ENCODE peak calls at places on chromosomes 3 and 15, in ten cellular contexts. Z is stomach; H is heart right ventricle; T is AG04450; R is ovary; P is adrenal gland; M is hepatocyte; V is transverse colon; D is CD8-positive, alpha-beta T cell; G is psoas muscle. S is an unnamed sample. For H3K9me3 and H3K27me3, the result is how much of the 10 kb centered on the place peaks cover.

GRCh38 chr15:51051776-51052175 is 42.9 kb downstream of the TNFAIP8L3 start:
- DNase-seq in Z (no peak), H (peak), T (no peak), R (no peak), P (peak), M (no peak), V (peak), D (no peak), G (peak), S (peak)

GRCh38 chr3:5007873-5008272 is 28.6 kb downstream of the BHLHE40 start:
- DNase-seq in Z (no peak), H (no peak), T (no peak), R (no peak), P (no peak), M (no peak), V (no peak), D (no peak), G (no peak), S (no peak)

GRCh38 chr3:159882367-159882766 is 106.3 kb upstream of the IL12A start:
- DNase-seq in Z (no peak), H (no peak), T (no peak), R (no peak), P (no peak), M (no peak), V (no peak), D (no peak), G (no peak), S (no peak)

GRCh38 chr15:55715355-55716076 is 27.4 kb downstream of the PRTG start:
- DNase-seq in Z (no peak), H (no peak), T (no peak), R (no peak), P (no peak), M (no peak), V (no peak), D (no peak), G (no peak), S (no peak)

GRCh38 chr3:172766718-172767405 is 16.3 kb downstream of the ECT2 start:
- DNase-seq in Z (no peak), H (no peak), T (no peak), R (no peak), P (no peak), M (no peak), V (no peak), D (no peak), G (no peak), S (no peak)

GRCh38 chr3:4986175-4986610 is 7.0 kb downstream of the BHLHE40 start:
- DNase-seq in Z (no peak), H (no peak), T (no peak), R (no peak), P (no peak), M (peak), V (no peak), D (no peak), G (no peak), S (no peak)

GRCh38 chr15:100207053-100207452 is 134.7 kb downstream of the ADAMTS17 start:
- DNase-seq in Z (no peak), H (no peak), T (no peak), R (peak), P (no peak), M (no peak), V (no peak), D (no peak), G (no peak), S (no peak)

GRCh38 chr3:61783993-61784718 is 222.8 kb downstream of the PTPRG start:
- DNase-seq in Z (no peak), H (no peak), T (peak), R (no peak), P (peak), M (no peak), V (no peak), D (no peak), G (no peak), S (no peak)

GRCh38 chr15:68034719-68035293 is 19.3 kb upstream of the PIAS1 start:
- DNase-seq in Z (no peak), H (no peak), T (no peak), R (no peak), P (no peak), M (no peak), V (no peak), D (no peak), G (no peak), S (no peak)

GRCh38 chr3:53258600-53259426 is 3.0 kb upstream of the TKT start:
- DNase-seq in Z (no peak), H (no peak), T (no peak), R (no peak), P (no peak), M (no peak), V (no peak), D (no peak), G (no peak), S (no peak)

DNA sequence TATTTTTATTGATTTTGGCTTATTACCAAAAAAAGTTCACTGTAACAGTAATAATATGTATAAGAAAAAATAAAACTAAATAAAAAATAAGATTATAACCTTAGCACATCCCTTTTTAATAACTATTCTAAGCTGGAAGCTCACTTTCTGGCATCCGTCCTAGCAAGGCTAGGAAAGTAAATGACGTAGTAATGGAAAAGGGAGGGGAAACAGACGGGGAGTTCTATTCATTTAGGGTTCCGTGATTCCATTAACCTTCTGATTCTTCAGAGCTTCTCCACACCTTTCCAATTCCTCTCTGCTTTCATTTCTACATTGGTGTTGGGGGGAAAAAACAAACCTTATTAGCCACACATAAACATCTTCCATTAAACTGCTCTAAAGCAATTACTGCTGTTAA is 156.6 kb downstream of the FGF12 start:
- DNase-seq in Z (no peak), H (no peak), T (no peak), R (no peak), P (no peak), M (no peak), V (no peak), D (no peak), G (no peak), S (no peak)
- H3K27ac ChIP-seq in Z (peak), H (peak), T (no peak), R (no peak), P (peak), M (no peak), V (no peak), D (no peak), G (no peak), S (no peak)

GRCh38 chr15:25207369-25207768 is 231.5 kb downstream of the UBE3A start:
- DNase-seq in Z (no peak), H (no peak), T (no peak), R (no peak), P (no peak), M (no peak), V (no peak), D (no peak), G (no peak), S (no peak)
- H3K9me3 ChIP-seq in Z (half or more), H (half or more), T (half or more), R (under half), P (under half), M (under half), V (under half), D (under half), G (under half), S (under half)

GRCh38 chr3:128155614-128156360 is 2.5 kb downstream of the EEFSEC start:
- DNase-seq in Z (no peak), H (no peak), T (no peak), R (no peak), P (no peak), M (no peak), V (no peak), D (no peak), G (no peak), S (no peak)

GRCh38 chr3:128149632-128150031 is 3.6 kb upstream of the EEFSEC start:
- DNase-seq in Z (no peak), H (no peak), T (no peak), R (no peak), P (peak), M (no peak), V (peak), D (no peak), G (no peak), S (no peak)

GRCh38 chr3:128152419-128153155 is 694 bp upstream of the EEFSEC start:
- DNase-seq in Z (no peak), H (no peak), T (no peak), R (no peak), P (no peak), M (no peak), V (no peak), D (no peak), G (no peak), S (no peak)

GRCh38 chr3:128153156-128154011 is at the start of gene EEFSEC:
- DNase-seq in Z (peak), H (peak), T (peak), R (peak), P (peak), M (peak), V (peak), D (peak), G (peak), S (peak)

GRCh38 chr3:128151758-128152274 is 1.5 kb upstream of the EEFSEC start:
- DNase-seq in Z (no peak), H (no peak), T (no peak), R (no peak), P (no peak), M (peak), V (no peak), D (no peak), G (no peak), S (no peak)
- H3K27me3 ChIP-seq in Z (under half), H (under half), T (under half), R (under half), P (under half), M (under half), V (under half), D (under half), G (under half), S (under half)

GRCh38 chr3:124174910-124175874 is 183.3 kb upstream of the ROPN1 start:
- DNase-seq in Z (no peak), H (no peak), T (no peak), R (no peak), P (no peak), M (no peak), V (no peak), D (no peak), G (no peak), S (no peak)
- H3K27ac ChIP-seq in Z (no peak), H (no peak), T (no peak), R (no peak), P (no peak), M (no peak), V (no peak), D (no peak), G (no peak), S (no peak)

GRCh38 chr15:27885226-27885625 is 213.9 kb downstream of the OCA2 start:
- DNase-seq in Z (no peak), H (no peak), T (no peak), R (no peak), P (no peak), M (no peak), V (no peak), D (no peak), G (no peak), S (no peak)

GRCh38 chr15:27884726-27885125 is 214.4 kb downstream of the OCA2 start:
- DNase-seq in Z (no peak), H (no peak), T (no peak), R (no peak), P (no peak), M (no peak), V (no peak), D (no peak), G (no peak), S (no peak)

GRCh38 chr15:27894645-27895044 is 204.5 kb downstream of the OCA2 start:
- DNase-seq in Z (no peak), H (no peak), T (no peak), R (no peak), P (no peak), M (no peak), V (no peak), D (no peak), G (no peak), S (no peak)

DNA sequence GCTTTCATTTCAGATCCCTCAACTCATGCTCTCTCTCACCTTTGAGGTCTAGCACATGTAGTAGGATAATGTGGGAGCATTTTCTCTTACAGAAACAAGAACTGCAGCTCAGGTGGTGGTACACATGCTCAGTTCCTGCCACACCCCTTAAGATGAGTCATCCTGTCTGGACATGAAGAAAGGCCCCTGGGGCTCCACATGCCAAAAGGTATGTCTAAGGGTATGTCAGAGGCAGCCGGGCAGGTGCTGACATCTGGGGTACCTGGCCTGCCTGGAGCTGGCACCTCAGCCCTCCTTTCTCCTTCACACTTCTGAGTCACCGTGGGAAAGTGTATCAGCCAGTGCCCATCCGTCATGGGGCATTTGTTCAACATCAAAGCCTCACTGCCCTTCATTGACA is 209.9 kb downstream of the OCA2 start:
- DNase-seq in Z (no peak), H (no peak), T (no peak), R (no peak), P (no peak), M (no peak), V (no peak), D (no peak), G (no peak), S (no peak)
- H3K9me3 ChIP-seq in Z (under half), H (half or more), T (under half), R (under half), P (under half), M (under half), V (under half), D (under half), G (under half), S (under half)

DNA sequence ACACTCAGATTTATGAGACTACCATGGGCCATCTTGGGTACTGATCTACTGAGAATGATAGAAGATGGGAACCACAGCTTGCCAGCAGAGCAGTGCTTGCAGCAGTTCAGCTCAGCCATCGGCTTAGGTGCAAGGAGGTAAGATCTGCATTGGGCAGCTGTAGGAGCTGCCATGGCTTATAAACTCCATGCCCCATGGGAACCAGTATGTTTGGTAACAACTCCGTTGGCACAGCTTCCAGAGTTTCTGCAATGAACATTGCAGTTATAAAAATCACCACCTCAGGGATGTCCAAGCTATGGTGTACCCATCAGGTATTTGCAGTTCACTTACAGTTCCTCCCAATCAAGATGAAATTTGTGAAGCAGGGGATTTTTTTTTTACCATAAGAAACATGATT is 299.1 kb upstream of the ROPN1 start:
- DNase-seq in Z (no peak), H (no peak), T (no peak), R (no peak), P (no peak), M (no peak), V (no peak), D (no peak), G (no peak), S (no peak)
- H3K27me3 ChIP-seq in Z (under half), H (under half), T (under half), R (under half), P (under half), M (under half), V (under half), D (under half), G (under half), S (under half)

GRCh38 chr3:129441215-129441614 is 1.2 kb downstream of the IFT122 start:
- DNase-seq in Z (no peak), H (no peak), T (no peak), R (no peak), P (no peak), M (no peak), V (no peak), D (no peak), G (no peak), S (no peak)

GRCh38 chr3:129441782-129442181 is 1.8 kb downstream of the IFT122 start:
- DNase-seq in Z (no peak), H (no peak), T (no peak), R (peak), P (no peak), M (no peak), V (no peak), D (no peak), G (no peak), S (no peak)

GRCh38 chr3:129442486-129442885 is 2.5 kb downstream of the IFT122 start:
- DNase-seq in Z (no peak), H (no peak), T (no peak), R (no peak), P (no peak), M (no peak), V (no peak), D (no peak), G (no peak), S (no peak)

GRCh38 chr3:129440648-129441190 is 695 bp downstream of the IFT122 start:
- DNase-seq in Z (no peak), H (no peak), T (no peak), R (no peak), P (no peak), M (no peak), V (no peak), D (no peak), G (no peak), S (no peak)

DNA sequence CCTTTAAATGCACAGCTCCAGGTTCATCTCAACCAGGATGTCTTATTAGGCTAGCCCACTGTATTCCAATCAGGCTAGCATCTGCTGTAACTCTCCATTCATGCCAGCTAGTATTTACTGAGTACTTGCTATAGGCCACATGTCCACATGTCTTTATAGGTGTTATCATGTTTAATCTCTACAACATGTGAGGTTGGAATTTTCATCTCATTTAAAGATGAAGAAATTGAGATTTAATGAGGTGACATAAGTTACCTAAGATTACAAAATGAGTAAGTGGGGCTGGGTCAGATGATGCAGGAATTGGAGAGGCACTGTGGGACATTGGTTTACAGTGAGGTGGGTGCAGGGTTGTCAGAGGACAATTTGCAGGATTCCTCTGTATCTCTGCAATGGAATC is 2.9 kb downstream of the IFT122 start:
- DNase-seq in Z (no peak), H (no peak), T (no peak), R (no peak), P (no peak), M (no peak), V (no peak), D (no peak), G (no peak), S (no peak)
- H3K27ac ChIP-seq in Z (peak), H (peak), T (no peak), R (no peak), P (peak), M (no peak), V (peak), D (no peak), G (no peak), S (no peak)

GRCh38 chr15:27730878-27731277 is 368.2 kb downstream of the OCA2 start:
- DNase-seq in Z (no peak), H (no peak), T (no peak), R (no peak), P (no peak), M (no peak), V (no peak), D (no peak), G (no peak), S (no peak)
- H3K9me3 ChIP-seq in Z (under half), H (under half), T (under half), R (under half), P (under half), M (under half), V (under half), D (under half), G (under half), S (under half)

GRCh38 chr3:179710079-179710478 is 57.2 kb downstream of the USP13 start:
- DNase-seq in Z (no peak), H (no peak), T (no peak), R (no peak), P (no peak), M (no peak), V (no peak), D (no peak), G (no peak), S (no peak)

GRCh38 chr3:179703816-179704215 is 51.0 kb downstream of the USP13 start:
- DNase-seq in Z (no peak), H (no peak), T (no peak), R (no peak), P (peak), M (no peak), V (no peak), D (no peak), G (no peak), S (no peak)

GRCh38 chr3:179702271-179702947 is 49.6 kb downstream of the USP13 start:
- DNase-seq in Z (no peak), H (no peak), T (no peak), R (no peak), P (no peak), M (no peak), V (no peak), D (no peak), G (no peak), S (no peak)

GRCh38 chr3:179701176-179701827 is 48.5 kb downstream of the USP13 start:
- DNase-seq in Z (no peak), H (no peak), T (no peak), R (no peak), P (no peak), M (no peak), V (no peak), D (no peak), G (no peak), S (no peak)

GRCh38 chr3:179706233-179706632 is 53.4 kb downstream of the USP13 start:
- DNase-seq in Z (no peak), H (no peak), T (no peak), R (no peak), P (peak), M (no peak), V (no peak), D (no peak), G (peak), S (no peak)
- H3K27me3 ChIP-seq in Z (under half), H (under half), T (under half), R (under half), P (under half), M (under half), V (under half), D (under half), G (under half), S (under half)